ENCODE peak calls at places on chromosomes 6 and 20, in six cellular contexts. M is NCI-H524 treated with DMSO at 0.1 percent for 48 hours; C is GM03348; Y is SJSA1; Z is COR-L47; D is stimulated activated CD4-positive, alpha-beta T cell treated with anti-CD3 and anti-CD28 coated beads, Interleukin-4, amount 100 ng/mL, for 24 hours. E is an unnamed sample.

GRCh38 chr20:58840816-58841538 is 9.7 kb downstream of the GNAS-AS1 start:
- DNase-seq in Z (no peak), M (no peak), C (no peak), D (no peak), Y (no peak), E (peak)

GRCh38 chr20:1830240-1830639 is 65.0 kb upstream of the SIRPA start:
- DNase-seq in M (no peak), Y (peak), C (peak), D (no peak), Z (no peak), E (peak)

GRCh38 chr6:108942556-108943492 is 94.6 kb downstream of the ARMC2 start:
- DNase-seq in D (peak), M (no peak), C (no peak), Z (no peak), Y (no peak), E (no peak)

GRCh38 chr6:36780517-36781210 is 58.6 kb downstream of the CPNE5 start:
- DNase-seq in D (no peak), Z (no peak), M (no peak), Y (no peak), C (no peak), E (no peak)

GRCh38 chr6:165551828-165552227 is 111.2 kb downstream of the PDE10A start:
- DNase-seq in C (no peak), Y (no peak), Z (no peak), D (no peak), M (no peak), E (no peak)

GRCh38 chr6:98586163-98586562 is 248.2 kb upstream of the POU3F2 start:
- DNase-seq in M (no peak), D (no peak), Z (no peak), C (no peak), Y (no peak), E (no peak)

GRCh38 chr20:33042430-33042829 is 11.0 kb downstream of the BPIFB6 start:
- DNase-seq in D (no peak), M (no peak), Z (no peak), Y (no peak), C (no peak), E (no peak)

GRCh38 chr6:30748301-30748769 is 4.0 kb upstream of the IER3 start:
- DNase-seq in Z (no peak), M (no peak), Y (no peak), C (no peak), D (no peak), E (peak)

GRCh38 chr6:70680396-70680795 is 12.7 kb downstream of the SMAP1 start:
- DNase-seq in Y (no peak), Z (no peak), M (no peak), C (no peak), D (no peak), E (no peak)

GRCh38 chr6:137763436-137763835 is 103.6 kb upstream of the TNFAIP3 start:
- DNase-seq in Y (no peak), Z (no peak), D (no peak), M (no peak), C (no peak), E (no peak)

GRCh38 chr6:29737707-29738630 is 14.7 kb downstream of the HLA-F start:
- DNase-seq in D (peak), M (no peak), C (peak), Y (peak), Z (peak), E (no peak)

GRCh38 chr6:27495386-27496135 is 22.7 kb upstream of the ZNF184 start:
- DNase-seq in Z (no peak), D (peak), C (peak), M (no peak), Y (peak), E (peak)

GRCh38 chr6:35365599-35366596 is 23.5 kb downstream of the PPARD start:
- DNase-seq in Z (no peak), M (no peak), D (no peak), C (no peak), Y (no peak), E (no peak)

GRCh38 chr6:144515761-144516160 is 230.6 kb downstream of the UTRN start:
- DNase-seq in Z (no peak), Y (no peak), M (no peak), C (no peak), D (no peak), E (no peak)

GRCh38 chr6:154457881-154458284 is 52.6 kb downstream of the CNKSR3 start:
- DNase-seq in M (no peak), Z (peak), C (no peak), D (no peak), Y (no peak), E (no peak)

GRCh38 chr6:35893246-35893645 is 27.7 kb downstream of the SRPK1 start:
- DNase-seq in D (no peak), C (no peak), Y (no peak), Z (no peak), M (no peak), E (no peak)

GRCh38 chr6:157964139-157964538 is 17.5 kb upstream of the SYNJ2 start:
- DNase-seq in Y (no peak), D (no peak), M (no peak), Z (no peak), C (no peak), E (peak)

GRCh38 chr20:35055445-35056276 is 36.9 kb downstream of the TRPC4AP start:
- DNase-seq in M (no peak), Y (no peak), D (no peak), Z (no peak), C (peak), E (peak)

GRCh38 chr6:139164001-139164400 is 29.1 kb downstream of the HECA start:
- DNase-seq in C (no peak), Z (no peak), M (no peak), D (peak), Y (no peak), E (no peak)

GRCh38 chr6:13447949-13448724 is 39.3 kb downstream of the GFOD1 start:
- DNase-seq in C (no peak), D (no peak), M (no peak), Y (no peak), Z (no peak), E (no peak)